ENCODE peak calls at places on chromosomes 11 and 22, in five cellular contexts. U, K, W, E and O are unnamed samples.

GRCh38 chr22:45883811-45884170 is 93.2 kb downstream of the WNT7B start:
- DNase-seq in W (no peak), E (no peak), U (no peak), K (no peak), O (no peak)

GRCh38 chr22:46596819-46597218 is 23.4 kb upstream of the GRAMD4 start:
- DNase-seq in E (no peak), W (no peak), U (no peak), K (peak), O (no peak)

GRCh38 chr11:134044514-134045284 is 24.2 kb upstream of the JAM3 start:
- DNase-seq in U (no peak), K (no peak), E (no peak), W (no peak), O (no peak)

GRCh38 chr11:78414321-78415051 is 3.1 kb downstream of the GAB2 start:
- DNase-seq in K (no peak), W (no peak), E (peak), U (no peak), O (no peak)

GRCh38 chr11:63985812-63986155 is 454 bp upstream of the OTUB1 start:
- DNase-seq in K (no peak), W (peak), U (no peak), E (no peak), O (no peak)

GRCh38 chr22:31790240-31790639 is 36.4 kb downstream of the DEPDC5 start:
- DNase-seq in W (no peak), U (no peak), E (no peak), K (no peak), O (no peak)

GRCh38 chr11:134261626-134262488 is 8.5 kb downstream of the ACAD8 start:
- DNase-seq in W (no peak), K (no peak), U (no peak), E (peak), O (no peak)

GRCh38 chr22:37625737-37626136 is 13.7 kb upstream of the SH3BP1 start:
- DNase-seq in K (no peak), W (no peak), U (no peak), E (no peak), O (no peak)

GRCh38 chr11:115464269-115464668 is 39.9 kb downstream of the CADM1 start:
- DNase-seq in E (no peak), K (no peak), W (no peak), U (no peak), O (no peak)

GRCh38 chr11:113114452-113115027 is 153.3 kb downstream of the NCAM1 start:
- DNase-seq in W (peak), E (peak), K (no peak), U (peak), O (no peak)

GRCh38 chr22:20424937-20425587 is 12.6 kb downstream of the SCARF2 start:
- DNase-seq in W (no peak), K (no peak), E (peak), U (peak), O (no peak)

GRCh38 chr22:25101986-25102385 is 97.7 kb upstream of the CRYBB3 start:
- DNase-seq in E (no peak), W (no peak), U (no peak), K (no peak), O (no peak)

GRCh38 chr22:35008213-35008612 is 57.7 kb upstream of the ISX start:
- DNase-seq in U (no peak), K (no peak), E (no peak), W (no peak), O (no peak)

GRCh38 chr22:28911777-28912669 is 28.7 kb downstream of the ZNRF3 start:
- DNase-seq in U (peak), K (peak), E (peak), W (no peak), O (no peak)

GRCh38 chr11:65183201-65183891 is 1.6 kb downstream of the CAPN1 start:
- DNase-seq in K (peak), E (no peak), U (no peak), W (no peak), O (no peak)

GRCh38 chr11:98090861-98091575 is 929.7 kb upstream of the CNTN5 start:
- DNase-seq in U (no peak), W (no peak), E (no peak), K (no peak), O (no peak)

GRCh38 chr11:107606122-107606521 is 15.2 kb downstream of the ELMOD1 start:
- DNase-seq in E (no peak), W (no peak), K (no peak), U (no peak), O (no peak)

DNA sequence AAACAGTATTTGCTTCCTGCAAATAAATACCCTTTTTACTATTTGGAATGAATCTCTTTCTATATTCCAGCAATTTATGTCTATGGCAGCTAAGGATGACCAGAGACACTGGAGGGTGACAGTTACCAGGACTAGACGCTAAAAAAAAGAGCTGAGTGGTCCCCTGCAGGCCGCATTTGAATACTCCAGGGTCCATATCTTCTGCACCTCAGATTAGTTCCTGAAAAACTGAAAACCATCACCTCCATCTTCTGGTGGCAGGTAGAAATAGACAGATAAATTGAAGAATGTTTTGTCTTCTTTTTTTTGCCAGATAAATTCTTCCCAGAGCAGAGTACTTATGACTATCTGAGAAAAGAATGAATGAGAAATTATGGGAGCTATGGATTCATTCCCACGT is 145.6 kb downstream of the CSNK2A3 start:
- DNase-seq in E (no peak), K (no peak), W (no peak), U (no peak), O (no peak)
- TF ChIP-seq CTCF in E (no peak), K (no peak), W (no peak), U (no peak), O (no peak)

GRCh38 chr11:123362941-123363340 is 67.1 kb upstream of the GRAMD1B start:
- DNase-seq in K (no peak), W (no peak), E (no peak), U (no peak), O (no peak)
- TF ChIP-seq CTCF in K (no peak), W (no peak), E (no peak), U (no peak), O (no peak)

GRCh38 chr11:105577645-105578044 is 32.2 kb upstream of the GRIA4 start:
- DNase-seq in U (no peak), E (no peak), K (no peak), W (no peak), O (no peak)
- TF ChIP-seq CTCF in U (no peak), E (peak), K (no peak), W (no peak), O (peak)

GRCh38 chr11:75013051-75013450 is 24.3 kb downstream of the NEU3 start:
- DNase-seq in K (no peak), E (peak), W (no peak), U (peak), O (no peak)

GRCh38 chr11:75011872-75012271 is 23.1 kb downstream of the NEU3 start:
- DNase-seq in K (no peak), E (no peak), U (no peak), W (no peak), O (no peak)

GRCh38 chr11:75011357-75011756 is 22.6 kb downstream of the NEU3 start:
- DNase-seq in W (no peak), E (no peak), U (no peak), K (no peak), O (no peak)

DNA sequence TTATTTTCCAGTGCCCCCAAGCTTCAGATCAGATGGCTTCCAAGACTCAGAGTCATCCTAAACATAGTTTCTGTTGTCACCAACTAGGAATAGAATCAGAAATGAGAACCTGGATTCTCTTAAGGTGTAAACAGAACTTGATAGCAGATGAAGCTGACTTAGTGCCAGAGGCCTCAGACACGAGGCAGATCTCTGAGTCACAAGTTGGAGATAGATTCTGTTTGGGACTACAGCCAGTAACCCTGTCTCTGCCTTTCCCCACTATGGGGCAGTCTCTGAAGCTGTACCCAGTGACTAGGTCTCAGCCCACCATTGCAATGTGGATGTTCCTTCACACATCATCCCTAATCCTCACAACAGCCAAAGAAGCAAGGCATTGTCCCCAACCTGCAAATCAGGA is 25.4 kb downstream of the NEU3 start:
- DNase-seq in U (peak), E (peak), K (no peak), W (no peak), O (no peak)
- TF ChIP-seq CTCF in U (no peak), E (peak), K (no peak), W (no peak), O (no peak)

GRCh38 chr11:10758959-10759358 is 7.9 kb downstream of the CTR9 start:
- DNase-seq in W (no peak), E (no peak), U (no peak), K (no peak), O (no peak)
- TF ChIP-seq CTCF in W (no peak), E (peak), U (no peak), K (no peak), O (no peak)

GRCh38 chr11:20669833-20670684 is 673 bp downstream of the NELL1 start:
- DNase-seq in K (no peak), W (no peak), U (no peak), E (no peak), O (no peak)

GRCh38 chr11:20668844-20669832 is at the start of gene NELL1:
- DNase-seq in K (no peak), W (no peak), U (no peak), E (no peak), O (no peak)

GRCh38 chr11:20670932-20671403 is 1.6 kb downstream of the NELL1 start:
- DNase-seq in W (no peak), K (no peak), U (no peak), E (no peak), O (no peak)

GRCh38 chr11:20671856-20672546 is 2.6 kb downstream of the NELL1 start:
- DNase-seq in K (no peak), W (no peak), U (no peak), E (no peak), O (no peak)

DNA sequence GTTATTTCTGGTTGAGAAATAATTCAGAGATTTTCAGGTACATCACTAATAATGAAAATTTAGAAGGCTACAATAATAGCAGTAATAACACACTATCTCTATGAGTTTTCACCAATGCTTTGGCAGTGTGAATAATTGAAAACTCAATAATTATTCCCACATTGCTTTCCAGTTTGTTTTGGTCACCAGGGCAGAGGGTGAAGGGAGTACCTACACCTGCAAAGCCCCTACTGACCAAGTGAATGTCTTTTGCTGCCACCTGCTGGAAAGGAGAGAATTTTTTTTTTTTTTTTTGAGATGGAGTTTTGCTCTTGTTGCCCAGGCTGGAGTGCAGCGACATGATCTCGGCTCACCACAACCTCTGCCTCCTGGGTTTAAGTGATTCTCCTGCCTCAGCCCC is 3.2 kb downstream of the NELL1 start:
- DNase-seq in W (no peak), U (no peak), K (no peak), E (peak), O (no peak)
- TF ChIP-seq CTCF in W (peak), U (peak), K (no peak), E (peak), O (peak)

GRCh38 chr11:95788921-95789505 is 569 bp downstream of the FAM76B start:
- DNase-seq in W (no peak), E (peak), K (peak), U (peak), O (peak)
- TF ChIP-seq CTCF in W (no peak), E (peak), K (no peak), U (peak), O (peak)

DNA sequence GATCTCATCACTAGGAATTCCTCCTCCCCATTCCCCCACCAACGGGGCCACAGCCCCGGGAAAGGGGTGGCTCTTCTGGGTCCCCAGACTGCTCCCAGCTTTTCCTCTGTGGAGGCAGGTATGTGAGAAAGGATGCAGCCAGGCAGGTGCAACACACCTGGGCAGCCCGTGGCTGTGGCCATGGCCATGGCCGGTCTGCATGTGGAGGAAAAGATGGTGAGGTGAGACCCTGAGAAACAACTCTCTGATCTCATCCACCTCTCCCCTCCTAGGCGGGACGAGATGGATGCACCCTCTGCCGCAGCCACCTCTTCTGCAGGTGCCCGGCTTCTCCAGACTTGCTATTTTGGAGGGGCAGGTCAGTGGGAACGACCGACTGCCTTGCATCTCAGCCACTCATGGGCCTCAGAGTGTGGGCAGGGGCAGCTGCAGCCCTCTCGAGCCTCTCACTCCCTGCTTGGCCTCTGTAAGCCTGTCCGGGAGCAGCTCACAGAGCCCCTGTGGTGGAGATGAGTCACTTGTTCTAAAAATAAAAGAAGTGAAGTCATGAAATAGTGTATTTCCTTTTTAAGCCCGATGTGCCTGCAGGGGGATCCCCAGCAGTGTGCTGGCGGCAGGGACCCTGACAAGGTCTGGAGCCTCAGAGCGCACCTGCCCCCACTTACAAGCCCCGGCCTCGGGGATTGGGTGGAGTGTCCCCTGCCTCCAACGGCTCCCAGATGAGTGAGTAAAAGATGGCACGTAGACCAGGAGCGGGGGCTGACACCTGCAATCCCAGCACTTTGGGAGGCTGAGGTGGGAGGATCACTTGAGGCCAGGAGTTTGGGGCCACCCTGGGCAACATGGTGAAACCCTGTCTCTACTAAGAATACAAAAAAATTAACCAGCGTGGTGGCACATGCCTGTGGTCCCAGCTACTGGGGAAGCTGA is 10.7 kb downstream of the SMIM38 start:
- DNase-seq in W (no peak), K (no peak), E (peak), U (peak), O (no peak)
- TF ChIP-seq CTCF in W (no peak), K (no peak), E (peak), U (peak), O (peak)